ENCODE peak calls at places on chromosomes 16 and 17, in five cellular contexts. One of them, this sample, is unnamed.

GRCh38 chr16:85637808-85638186 is 24.7 kb downstream of the GSE1 start:
- DNase-seq in fibroblast of the aortic adventitia: no peak
- DNase-seq in kidney epithelial cell: no peak
- DNase-seq in CD8-positive, alpha-beta T cell: no peak
- DNase-seq in ovary: no peak
- DNase-seq in this sample: no peak

GRCh38 chr17:13359774-13360173 is 242.0 kb downstream of the HS3ST3A1 start:
- DNase-seq in ovary: no peak
- DNase-seq in fibroblast of the aortic adventitia: no peak
- DNase-seq in kidney epithelial cell: no peak
- DNase-seq in CD8-positive, alpha-beta T cell: no peak
- DNase-seq in this sample: no peak

GRCh38 chr16:64470916-64471315 is 650.9 kb downstream of the CDH11 start:
- DNase-seq in fibroblast of the aortic adventitia: no peak
- DNase-seq in kidney epithelial cell: no peak
- DNase-seq in ovary: no peak
- DNase-seq in CD8-positive, alpha-beta T cell: no peak
- DNase-seq in this sample: no peak

GRCh38 chr16:79331064-79331463 is 269.5 kb downstream of the MAF start:
- DNase-seq in fibroblast of the aortic adventitia: no peak
- DNase-seq in ovary: no peak
- DNase-seq in CD8-positive, alpha-beta T cell: no peak
- DNase-seq in kidney epithelial cell: no peak
- DNase-seq in this sample: no peak

GRCh38 chr16:89315791-89316581 is 98.5 kb downstream of the ZNF778 start:
- DNase-seq in CD8-positive, alpha-beta T cell: peak; percentile 77
- DNase-seq in fibroblast of the aortic adventitia: peak; percentile 78
- DNase-seq in ovary: no peak
- DNase-seq in kidney epithelial cell: peak; percentile 69
- DNase-seq in this sample: no peak

GRCh38 chr17:4161560-4162221 is 18.7 kb downstream of the CYB5D2 start:
- DNase-seq in ovary: no peak
- DNase-seq in kidney epithelial cell: no peak
- DNase-seq in fibroblast of the aortic adventitia: peak; percentile 22
- DNase-seq in CD8-positive, alpha-beta T cell: no peak
- DNase-seq in this sample: no peak

GRCh38 chr16:49487746-49488145 is 114.1 kb downstream of the C16orf78 start:
- DNase-seq in ovary: no peak
- DNase-seq in fibroblast of the aortic adventitia: no peak
- DNase-seq in kidney epithelial cell: no peak
- DNase-seq in CD8-positive, alpha-beta T cell: no peak
- DNase-seq in this sample: no peak

GRCh38 chr17:13957636-13958035 is 111.7 kb upstream of the COX10 start:
- DNase-seq in ovary: no peak
- DNase-seq in kidney epithelial cell: no peak
- DNase-seq in fibroblast of the aortic adventitia: peak; percentile 63
- DNase-seq in CD8-positive, alpha-beta T cell: no peak
- DNase-seq in this sample: no peak

GRCh38 chr16:49795513-49795912 is 60.4 kb downstream of the ZNF423 start:
- DNase-seq in CD8-positive, alpha-beta T cell: no peak
- DNase-seq in ovary: no peak
- DNase-seq in kidney epithelial cell: no peak
- DNase-seq in fibroblast of the aortic adventitia: no peak
- DNase-seq in this sample: no peak

GRCh38 chr17:31778538-31778937 is 80.5 kb downstream of the COPRS start:
- DNase-seq in fibroblast of the aortic adventitia: no peak
- DNase-seq in ovary: no peak
- DNase-seq in CD8-positive, alpha-beta T cell: no peak
- DNase-seq in kidney epithelial cell: peak; percentile 4
- DNase-seq in this sample: no peak

GRCh38 chr16:25707982-25708583 is 16.3 kb downstream of the HS3ST4 start:
- DNase-seq in fibroblast of the aortic adventitia: peak; percentile 0
- DNase-seq in CD8-positive, alpha-beta T cell: no peak
- DNase-seq in kidney epithelial cell: no peak
- DNase-seq in ovary: no peak
- DNase-seq in this sample: no peak

GRCh38 chr17:39923836-39924690 is 3.3 kb downstream of the ORMDL3 start:
- DNase-seq in kidney epithelial cell: no peak
- DNase-seq in ovary: no peak
- DNase-seq in fibroblast of the aortic adventitia: peak; percentile 35
- DNase-seq in CD8-positive, alpha-beta T cell: no peak
- DNase-seq in this sample: no peak

GRCh38 chr17:8712698-8713097 is 31.9 kb downstream of the CCDC42 start:
- DNase-seq in ovary: no peak
- DNase-seq in kidney epithelial cell: no peak
- DNase-seq in CD8-positive, alpha-beta T cell: no peak
- DNase-seq in fibroblast of the aortic adventitia: peak; percentile 33
- DNase-seq in this sample: no peak

GRCh38 chr16:69334696-69335095 is 4.3 kb upstream of the PDF start:
- DNase-seq in kidney epithelial cell: no peak
- DNase-seq in CD8-positive, alpha-beta T cell: no peak
- DNase-seq in ovary: no peak
- DNase-seq in fibroblast of the aortic adventitia: no peak
- DNase-seq in this sample: no peak

GRCh38 chr17:17119106-17119505 is 76.8 kb downstream of the MPRIP start:
- DNase-seq in fibroblast of the aortic adventitia: no peak
- DNase-seq in ovary: no peak
- DNase-seq in kidney epithelial cell: no peak
- DNase-seq in CD8-positive, alpha-beta T cell: no peak
- DNase-seq in this sample: no peak

GRCh38 chr17:34542700-34543336 is 36.6 kb upstream of the TMEM132E start:
- DNase-seq in kidney epithelial cell: no peak
- DNase-seq in fibroblast of the aortic adventitia: peak; percentile 25
- DNase-seq in CD8-positive, alpha-beta T cell: peak; percentile 62
- DNase-seq in ovary: no peak
- DNase-seq in this sample: peak; percentile 7

GRCh38 chr16:84013787-84014569 is 28.6 kb downstream of the SLC38A8 start:
- DNase-seq in fibroblast of the aortic adventitia: no peak
- DNase-seq in CD8-positive, alpha-beta T cell: peak; percentile 34
- DNase-seq in kidney epithelial cell: peak; percentile 23
- DNase-seq in ovary: no peak
- DNase-seq in this sample: peak; percentile 74

GRCh38 chr16:58459344-58460218 is 40.4 kb upstream of the NDRG4 start:
- DNase-seq in fibroblast of the aortic adventitia: peak; percentile 80
- DNase-seq in ovary: no peak
- DNase-seq in CD8-positive, alpha-beta T cell: no peak
- DNase-seq in kidney epithelial cell: peak; percentile 85
- DNase-seq in this sample: no peak

GRCh38 chr16:51034481-51035109 is 116.5 kb downstream of the SALL1 start:
- DNase-seq in CD8-positive, alpha-beta T cell: no peak
- DNase-seq in kidney epithelial cell: no peak
- DNase-seq in fibroblast of the aortic adventitia: no peak
- DNase-seq in ovary: no peak
- DNase-seq in this sample: no peak

GRCh38 chr16:30087181-30087898 is 4.4 kb downstream of the TBX6 start:
- DNase-seq in ovary: no peak
- DNase-seq in kidney epithelial cell: no peak
- DNase-seq in fibroblast of the aortic adventitia: no peak
- DNase-seq in CD8-positive, alpha-beta T cell: no peak
- DNase-seq in this sample: no peak

GRCh38 chr16:30649725-30650368 is 913 bp upstream of the PRR14 start:
- DNase-seq in fibroblast of the aortic adventitia: no peak
- DNase-seq in kidney epithelial cell: no peak
- DNase-seq in CD8-positive, alpha-beta T cell: peak; percentile 30
- DNase-seq in ovary: no peak
- DNase-seq in this sample: no peak

GRCh38 chr16:27174798-27175197 is 28.5 kb upstream of the KDM8 start:
- DNase-seq in kidney epithelial cell: peak; percentile 16
- DNase-seq in CD8-positive, alpha-beta T cell: no peak
- DNase-seq in ovary: no peak
- DNase-seq in fibroblast of the aortic adventitia: peak; percentile 45
- DNase-seq in this sample: no peak

GRCh38 chr17:48181653-48182052 is 74.1 kb downstream of the SNX11 start:
- DNase-seq in kidney epithelial cell: no peak
- DNase-seq in ovary: no peak
- DNase-seq in fibroblast of the aortic adventitia: peak; percentile 27
- DNase-seq in CD8-positive, alpha-beta T cell: no peak
- DNase-seq in this sample: no peak

GRCh38 chr17:9900744-9901143 is 4.3 kb downstream of the RCVRN start:
- DNase-seq in ovary: no peak
- DNase-seq in fibroblast of the aortic adventitia: peak; percentile 58
- DNase-seq in CD8-positive, alpha-beta T cell: no peak
- DNase-seq in kidney epithelial cell: peak; percentile 65
- DNase-seq in this sample: no peak

DNA sequence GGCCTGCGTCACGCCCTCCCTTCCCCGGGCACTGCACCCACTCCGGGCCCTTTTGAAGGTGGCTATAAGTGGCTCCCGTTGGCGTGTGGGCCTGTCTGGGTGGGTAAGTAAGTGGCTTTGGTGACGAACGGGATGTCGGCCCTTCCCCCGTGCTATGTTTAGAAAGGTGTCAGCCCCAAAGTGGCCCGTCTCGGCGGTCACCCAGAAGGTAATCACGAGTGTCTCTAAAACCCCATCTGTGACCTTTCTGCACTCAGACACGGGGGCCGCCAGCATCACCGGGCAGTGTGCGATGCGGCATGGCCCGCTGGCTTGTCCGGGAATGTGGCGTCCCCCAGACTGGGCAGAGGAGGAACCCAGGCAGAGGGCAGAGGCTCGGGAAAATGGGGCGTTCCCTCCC is 88.2 kb downstream of the IRX5 start:
- DNase-seq in fibroblast of the aortic adventitia: no peak
- DNase-seq in kidney epithelial cell: no peak
- DNase-seq in CD8-positive, alpha-beta T cell: no peak
- DNase-seq in ovary: no peak
- DNase-seq in this sample: no peak
- H3K4me3 ChIP-seq in fibroblast of the aortic adventitia: no peak overlapping the region
- H3K4me3 ChIP-seq in kidney epithelial cell: no peak overlapping the region
- H3K4me3 ChIP-seq in CD8-positive, alpha-beta T cell: no peak overlapping the region
- H3K4me3 ChIP-seq in ovary: no peak overlapping the region
- H3K4me3 ChIP-seq in this sample: no peak overlapping the region

GRCh38 chr17:67278363-67278762 is 33.4 kb upstream of the HELZ start:
- DNase-seq in fibroblast of the aortic adventitia: no peak
- DNase-seq in CD8-positive, alpha-beta T cell: no peak
- DNase-seq in kidney epithelial cell: no peak
- DNase-seq in ovary: no peak
- DNase-seq in this sample: no peak

GRCh38 chr17:67274466-67274865 is 29.5 kb upstream of the HELZ start:
- DNase-seq in CD8-positive, alpha-beta T cell: no peak
- DNase-seq in ovary: no peak
- DNase-seq in fibroblast of the aortic adventitia: no peak
- DNase-seq in kidney epithelial cell: no peak
- DNase-seq in this sample: no peak

GRCh38 chr17:67279115-67279514 is 34.1 kb upstream of the HELZ start:
- DNase-seq in ovary: no peak
- DNase-seq in CD8-positive, alpha-beta T cell: no peak
- DNase-seq in kidney epithelial cell: no peak
- DNase-seq in fibroblast of the aortic adventitia: no peak
- DNase-seq in this sample: no peak

GRCh38 chr17:67273900-67274299 is 28.9 kb upstream of the HELZ start:
- DNase-seq in kidney epithelial cell: no peak
- DNase-seq in ovary: no peak
- DNase-seq in CD8-positive, alpha-beta T cell: no peak
- DNase-seq in fibroblast of the aortic adventitia: no peak
- DNase-seq in this sample: no peak

GRCh38 chr17:67276075-67276474 is 31.1 kb upstream of the HELZ start:
- DNase-seq in kidney epithelial cell: no peak
- DNase-seq in ovary: no peak
- DNase-seq in fibroblast of the aortic adventitia: no peak
- DNase-seq in CD8-positive, alpha-beta T cell: no peak
- DNase-seq in this sample: no peak
- TF ChIP-seq CTCF in kidney epithelial cell: no peak
- TF ChIP-seq CTCF in ovary: no peak
- TF ChIP-seq CTCF in fibroblast of the aortic adventitia: no peak
- TF ChIP-seq CTCF in CD8-positive, alpha-beta T cell: no peak
- TF ChIP-seq CTCF in this sample: no peak

GRCh38 chr17:75245011-75245410 is 16.4 kb downstream of the GGA3 start:
- DNase-seq in kidney epithelial cell: no peak
- DNase-seq in fibroblast of the aortic adventitia: no peak
- DNase-seq in CD8-positive, alpha-beta T cell: no peak
- DNase-seq in ovary: no peak
- DNase-seq in this sample: no peak
- H3K4me3 ChIP-seq in kidney epithelial cell: no peak overlapping the region
- H3K4me3 ChIP-seq in fibroblast of the aortic adventitia: no peak overlapping the region
- H3K4me3 ChIP-seq in CD8-positive, alpha-beta T cell: no peak overlapping the region
- H3K4me3 ChIP-seq in ovary: no peak overlapping the region
- H3K4me3 ChIP-seq in this sample: no peak overlapping the region

DNA sequence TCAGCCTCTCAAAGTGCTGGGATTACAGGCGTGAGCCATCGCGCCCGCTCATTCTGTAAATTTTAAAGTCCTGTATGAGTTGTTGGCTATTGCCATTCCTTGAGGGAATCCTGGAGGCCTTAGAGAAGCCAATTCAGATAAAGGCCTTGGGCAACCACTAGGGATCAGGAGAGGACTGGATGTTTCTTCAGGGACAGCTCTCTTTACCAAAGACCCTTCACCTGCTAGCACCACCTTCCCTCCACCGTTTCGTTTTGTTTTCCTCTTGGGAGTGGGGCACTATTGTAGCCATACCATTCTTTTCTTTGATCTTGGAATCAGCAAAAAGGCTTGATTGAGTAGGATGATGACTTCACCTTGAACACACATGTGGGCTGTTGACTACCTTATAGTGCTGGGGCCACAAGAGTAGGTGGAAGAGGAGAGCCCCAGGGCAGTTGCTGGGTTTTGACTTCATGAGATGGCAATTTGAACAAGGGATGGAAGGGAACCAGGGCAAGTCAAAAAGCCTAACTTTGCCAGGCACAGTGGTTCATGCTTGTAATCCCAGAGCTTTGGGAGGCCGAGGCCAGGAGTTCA is 7.0 kb upstream of the ANKRD40CL start:
- DNase-seq in ovary: no peak
- DNase-seq in CD8-positive, alpha-beta T cell: no peak
- DNase-seq in kidney epithelial cell: no peak
- DNase-seq in fibroblast of the aortic adventitia: no peak
- DNase-seq in this sample: no peak
- TF ChIP-seq CTCF in ovary: no peak
- TF ChIP-seq CTCF in CD8-positive, alpha-beta T cell: no peak
- TF ChIP-seq CTCF in kidney epithelial cell: no peak
- TF ChIP-seq CTCF in fibroblast of the aortic adventitia: no peak
- TF ChIP-seq CTCF in this sample: no peak